ENCODE peak calls at places on chromosomes 3 and 15, in ten cellular contexts. One of them, this sample, is unnamed.

GRCh38 chr3:143811602-143812001 is 36.7 kb downstream of the SLC9A9 start:
- DNase-seq in SW480: no peak
- DNase-seq in Right ventricle myocardium superior: peak
- DNase-seq in NCI-H1092: no peak
- DNase-seq in nephron progenitor cell: no peak
- DNase-seq in fibroblast of lung: peak
- DNase-seq in amniotic stem cell: no peak
- DNase-seq in left ventricle myocardium superior: peak
- DNase-seq in lung: no peak
- DNase-seq in left cardiac atrium: peak
- DNase-seq in this sample: no peak

GRCh38 chr3:17094551-17094950 is 209.8 kb downstream of the PLCL2 start:
- DNase-seq in SW480: no peak
- DNase-seq in Right ventricle myocardium superior: no peak
- DNase-seq in NCI-H1092: no peak
- DNase-seq in nephron progenitor cell: no peak
- DNase-seq in fibroblast of lung: no peak
- DNase-seq in amniotic stem cell: no peak
- DNase-seq in left ventricle myocardium superior: no peak
- DNase-seq in lung: no peak
- DNase-seq in left cardiac atrium: no peak
- DNase-seq in this sample: no peak

GRCh38 chr15:47812436-47813109 is 95.3 kb downstream of the SEMA6D start:
- DNase-seq in SW480: peak
- DNase-seq in Right ventricle myocardium superior: no peak
- DNase-seq in NCI-H1092: no peak
- DNase-seq in nephron progenitor cell: no peak
- DNase-seq in fibroblast of lung: peak
- DNase-seq in amniotic stem cell: no peak
- DNase-seq in left ventricle myocardium superior: no peak
- DNase-seq in lung: no peak
- DNase-seq in left cardiac atrium: no peak
- DNase-seq in this sample: peak

GRCh38 chr3:184239221-184239620 is 9.5 kb downstream of the ALG3 start:
- DNase-seq in SW480: no peak
- DNase-seq in Right ventricle myocardium superior: no peak
- DNase-seq in NCI-H1092: no peak
- DNase-seq in nephron progenitor cell: no peak
- DNase-seq in fibroblast of lung: no peak
- DNase-seq in amniotic stem cell: no peak
- DNase-seq in left ventricle myocardium superior: no peak
- DNase-seq in lung: no peak
- DNase-seq in left cardiac atrium: no peak
- DNase-seq in this sample: no peak

GRCh38 chr3:39414421-39414907 is 7.9 kb downstream of the RPSA start:
- DNase-seq in SW480: no peak
- DNase-seq in Right ventricle myocardium superior: no peak
- DNase-seq in NCI-H1092: no peak
- DNase-seq in nephron progenitor cell: no peak
- DNase-seq in fibroblast of lung: peak
- DNase-seq in amniotic stem cell: no peak
- DNase-seq in left ventricle myocardium superior: peak
- DNase-seq in lung: no peak
- DNase-seq in left cardiac atrium: no peak
- DNase-seq in this sample: no peak

GRCh38 chr3:141114816-141115458 is 63.8 kb downstream of the SPSB4 start:
- DNase-seq in SW480: no peak
- DNase-seq in Right ventricle myocardium superior: no peak
- DNase-seq in NCI-H1092: no peak
- DNase-seq in nephron progenitor cell: peak
- DNase-seq in fibroblast of lung: no peak
- DNase-seq in amniotic stem cell: no peak
- DNase-seq in left ventricle myocardium superior: no peak
- DNase-seq in lung: no peak
- DNase-seq in left cardiac atrium: no peak
- DNase-seq in this sample: no peak

GRCh38 chr3:126022741-126023359 is 53.9 kb downstream of the ROPN1B start:
- DNase-seq in SW480: no peak
- DNase-seq in Right ventricle myocardium superior: no peak
- DNase-seq in NCI-H1092: no peak
- DNase-seq in nephron progenitor cell: no peak
- DNase-seq in fibroblast of lung: no peak
- DNase-seq in amniotic stem cell: no peak
- DNase-seq in left ventricle myocardium superior: no peak
- DNase-seq in lung: peak
- DNase-seq in left cardiac atrium: no peak
- DNase-seq in this sample: peak

GRCh38 chr3:129417354-129417753 is 11.1 kb downstream of the EFCAB12 start:
- DNase-seq in SW480: no peak
- DNase-seq in Right ventricle myocardium superior: no peak
- DNase-seq in NCI-H1092: no peak
- DNase-seq in nephron progenitor cell: no peak
- DNase-seq in fibroblast of lung: peak
- DNase-seq in amniotic stem cell: no peak
- DNase-seq in left ventricle myocardium superior: no peak
- DNase-seq in lung: no peak
- DNase-seq in left cardiac atrium: no peak
- DNase-seq in this sample: peak

GRCh38 chr3:16300881-16301359 is 35.9 kb downstream of the OXNAD1 start:
- DNase-seq in SW480: no peak
- DNase-seq in Right ventricle myocardium superior: no peak
- DNase-seq in NCI-H1092: no peak
- DNase-seq in nephron progenitor cell: no peak
- DNase-seq in fibroblast of lung: no peak
- DNase-seq in amniotic stem cell: no peak
- DNase-seq in left ventricle myocardium superior: no peak
- DNase-seq in lung: no peak
- DNase-seq in left cardiac atrium: no peak
- DNase-seq in this sample: no peak

GRCh38 chr3:181418249-181418648 is 293.5 kb upstream of the SOX2 start:
- DNase-seq in SW480: no peak
- DNase-seq in Right ventricle myocardium superior: no peak
- DNase-seq in NCI-H1092: no peak
- DNase-seq in nephron progenitor cell: no peak
- DNase-seq in fibroblast of lung: no peak
- DNase-seq in amniotic stem cell: no peak
- DNase-seq in left ventricle myocardium superior: no peak
- DNase-seq in lung: no peak
- DNase-seq in left cardiac atrium: no peak
- DNase-seq in this sample: no peak

GRCh38 chr3:15556512-15556911 is 35.0 kb upstream of the COLQ start:
- DNase-seq in SW480: no peak
- DNase-seq in Right ventricle myocardium superior: no peak
- DNase-seq in NCI-H1092: no peak
- DNase-seq in nephron progenitor cell: no peak
- DNase-seq in fibroblast of lung: no peak
- DNase-seq in amniotic stem cell: no peak
- DNase-seq in left ventricle myocardium superior: no peak
- DNase-seq in lung: no peak
- DNase-seq in left cardiac atrium: no peak
- DNase-seq in this sample: no peak

GRCh38 chr3:164752814-164753213 is 325.5 kb downstream of the SI start:
- DNase-seq in SW480: no peak
- DNase-seq in Right ventricle myocardium superior: no peak
- DNase-seq in NCI-H1092: no peak
- DNase-seq in nephron progenitor cell: no peak
- DNase-seq in fibroblast of lung: no peak
- DNase-seq in amniotic stem cell: no peak
- DNase-seq in left ventricle myocardium superior: no peak
- DNase-seq in lung: no peak
- DNase-seq in left cardiac atrium: no peak
- DNase-seq in this sample: no peak

GRCh38 chr15:68463996-68464395 is 32.0 kb upstream of the ITGA11 start:
- DNase-seq in SW480: no peak
- DNase-seq in Right ventricle myocardium superior: no peak
- DNase-seq in NCI-H1092: no peak
- DNase-seq in nephron progenitor cell: no peak
- DNase-seq in fibroblast of lung: no peak
- DNase-seq in amniotic stem cell: no peak
- DNase-seq in left ventricle myocardium superior: no peak
- DNase-seq in lung: no peak
- DNase-seq in left cardiac atrium: no peak
- DNase-seq in this sample: no peak

GRCh38 chr15:90838066-90838465 is 30.3 kb upstream of the FURIN start:
- DNase-seq in SW480: no peak
- DNase-seq in Right ventricle myocardium superior: no peak
- DNase-seq in NCI-H1092: no peak
- DNase-seq in nephron progenitor cell: no peak
- DNase-seq in fibroblast of lung: no peak
- DNase-seq in amniotic stem cell: no peak
- DNase-seq in left ventricle myocardium superior: no peak
- DNase-seq in lung: no peak
- DNase-seq in left cardiac atrium: no peak
- DNase-seq in this sample: no peak

GRCh38 chr3:190786898-190787297 is 75.6 kb downstream of the GMNC start:
- DNase-seq in SW480: no peak
- DNase-seq in Right ventricle myocardium superior: no peak
- DNase-seq in NCI-H1092: no peak
- DNase-seq in nephron progenitor cell: no peak
- DNase-seq in fibroblast of lung: no peak
- DNase-seq in amniotic stem cell: no peak
- DNase-seq in left ventricle myocardium superior: no peak
- DNase-seq in lung: no peak
- DNase-seq in left cardiac atrium: no peak
- DNase-seq in this sample: no peak

GRCh38 chr3:192812736-192813383 is 85.5 kb upstream of the FGF12 start:
- DNase-seq in SW480: peak
- DNase-seq in Right ventricle myocardium superior: no peak
- DNase-seq in NCI-H1092: peak
- DNase-seq in nephron progenitor cell: peak
- DNase-seq in fibroblast of lung: peak
- DNase-seq in amniotic stem cell: peak
- DNase-seq in left ventricle myocardium superior: no peak
- DNase-seq in lung: no peak
- DNase-seq in left cardiac atrium: no peak
- DNase-seq in this sample: peak